ENCODE peak calls at places on chromosome X, in ten cellular contexts. E is suprapubic skin, X is breast epithelium, L is adrenal gland, P is Peyer's patch, H is testis, S is spleen, D is uterus, W is stomach, Y is upper lobe of left lung. J is an unnamed sample.

GRCh38 chrX:65516756-65517155 is 17.8 kb downstream of the LAS1L start:
- DNase-seq in S (no peak), Y (no peak), D (no peak), L (no peak), E (no peak), P (no peak), W (no peak), X (no peak), H (no peak), J (no peak)

GRCh38 chrX:66110112-66110511 is 53.9 kb upstream of the HEPH start:
- DNase-seq in L (no peak), D (no peak), X (no peak), W (no peak), P (no peak), E (no peak), S (no peak), H (no peak), Y (no peak), J (no peak)

GRCh38 chrX:107776649-107777535 is 641 bp upstream of the NCBP2L start:
- DNase-seq in S (peak; percentile 86), D (peak; percentile 80), H (peak; percentile 92), Y (no peak), X (peak; percentile 69), E (peak; percentile 89), W (peak; percentile 84), P (peak; percentile 61), L (peak; percentile 93), J (peak; percentile 62)

GRCh38 chrX:153646620-153647373 is at the start of gene DUSP9:
- DNase-seq in X (no peak), E (peak; percentile 46), P (peak; percentile 59), D (peak; percentile 13), S (peak; percentile 76), L (peak; percentile 36), H (peak; percentile 21), W (peak; percentile 36), Y (peak; percentile 86), J (no peak)

GRCh38 chrX:130091976-130092522 is 18.2 kb downstream of the ELF4 start:
- DNase-seq in D (no peak), Y (peak; percentile 71), E (no peak), H (no peak), S (peak; percentile 97), X (no peak), P (peak; percentile 69), W (peak; percentile 63), L (no peak), J (peak; percentile 50)

GRCh38 chrX:21373001-21373400 is 1.2 kb upstream of the CNKSR2 start:
- DNase-seq in Y (no peak), W (no peak), E (no peak), X (no peak), P (no peak), S (no peak), L (no peak), D (no peak), H (no peak), J (no peak)

GRCh38 chrX:93422693-93423092 is 250.7 kb downstream of the NAP1L3 start:
- DNase-seq in S (no peak), X (no peak), E (no peak), Y (no peak), D (no peak), P (no peak), H (peak; percentile 19), W (no peak), L (peak; percentile 19), J (no peak)

GRCh38 chrX:22950278-22951266 is 49.2 kb upstream of the DDX53 start:
- DNase-seq in Y (no peak), D (no peak), L (peak; percentile 78), X (no peak), S (no peak), P (no peak), W (no peak), E (no peak), H (peak; percentile 41), J (no peak)

GRCh38 chrX:98516120-98516519 is 1632.4 kb downstream of the RPA4 start:
- DNase-seq in E (no peak), L (no peak), D (no peak), H (no peak), P (no peak), X (no peak), S (no peak), Y (no peak), W (no peak), J (no peak)

GRCh38 chrX:24097741-24098140 is 43.0 kb downstream of the EIF2S3 start:
- DNase-seq in H (no peak), E (no peak), S (no peak), Y (no peak), L (no peak), D (no peak), W (no peak), P (no peak), X (no peak), J (no peak)

GRCh38 chrX:40908857-40909475 is 173.6 kb upstream of the MED14 start:
- DNase-seq in Y (no peak), E (no peak), L (no peak), W (no peak), S (no peak), D (no peak), H (no peak), P (no peak), X (no peak), J (no peak)

GRCh38 chrX:116240446-116240845 is 69.9 kb downstream of the AGTR2 start:
- DNase-seq in H (no peak), L (no peak), Y (no peak), D (no peak), W (no peak), S (no peak), X (no peak), E (no peak), P (no peak), J (no peak)

GRCh38 chrX:119757979-119758681 is at the start of gene SOWAHD:
- DNase-seq in H (peak; percentile 77), L (peak; percentile 40), P (peak; percentile 85), E (no peak), Y (peak; percentile 86), D (peak; percentile 18), W (peak; percentile 55), X (no peak), S (peak; percentile 90), J (no peak)

GRCh38 chrX:19865567-19866363 is 21.6 kb downstream of the SH3KBP1 start:
- DNase-seq in D (no peak), W (no peak), X (no peak), P (no peak), E (no peak), Y (no peak), L (no peak), S (peak; percentile 57), H (no peak), J (no peak)

GRCh38 chrX:18721683-18722499 is 14.4 kb downstream of the PPEF1 start:
- DNase-seq in E (no peak), L (no peak), Y (no peak), W (no peak), H (no peak), P (no peak), D (no peak), X (no peak), S (no peak), J (no peak)

GRCh38 chrX:42748067-42748850 is 29.7 kb downstream of the PPP1R2C start:
- DNase-seq in H (no peak), W (no peak), S (no peak), Y (no peak), D (no peak), L (peak; percentile 36), E (no peak), X (no peak), P (no peak), J (no peak)

GRCh38 chrX:45515262-45516215 is 314.9 kb upstream of the DIPK2B start:
- DNase-seq in Y (no peak), X (no peak), W (peak; percentile 42), S (no peak), H (peak; percentile 32), L (peak; percentile 89), E (peak; percentile 86), D (peak; percentile 73), P (no peak), J (no peak)

GRCh38 chrX:102720237-102721168 is at the start of gene GPRASP3:
- DNase-seq in X (peak; percentile 72), S (peak; percentile 93), P (peak; percentile 84), E (peak; percentile 77), Y (peak; percentile 90), H (peak; percentile 90), L (peak; percentile 69), D (peak; percentile 70), W (peak; percentile 78), J (no peak)
- TF ChIP-seq POLR2A in X (no peak), S (no peak), P (peak; percentile 38), E (no peak), Y (no peak), H (no peak), L (no peak), D (peak; percentile 33), W (no peak), J (no peak)

GRCh38 chrX:57821703-57822375 is 88.4 kb downstream of the ZXDA start:
- DNase-seq in H (peak; percentile 20), Y (no peak), X (no peak), S (no peak), D (no peak), L (peak; percentile 18), P (no peak), E (no peak), W (no peak), J (no peak)

GRCh38 chrX:57822398-57822797 is 87.9 kb downstream of the ZXDA start:
- DNase-seq in S (no peak), W (no peak), Y (no peak), E (no peak), X (no peak), H (no peak), P (no peak), L (no peak), D (no peak), J (no peak)

DNA sequence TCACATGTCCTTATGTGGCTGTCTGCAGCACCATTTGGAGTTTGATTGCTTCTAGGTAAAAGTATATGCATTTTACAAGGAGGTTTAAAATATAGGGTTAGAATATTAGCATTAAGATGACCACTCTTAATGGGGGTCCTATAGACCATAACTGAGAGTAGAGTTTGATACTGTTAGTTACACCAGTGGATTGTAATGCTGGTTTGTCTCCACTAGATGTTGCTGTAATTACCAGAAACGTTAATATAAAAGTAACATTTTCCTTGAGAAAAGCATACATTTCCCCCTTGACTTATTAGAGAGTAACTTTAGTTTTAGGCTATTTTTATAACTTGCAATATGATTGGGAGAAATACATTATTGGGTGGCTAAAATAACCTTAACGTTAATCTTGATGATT is 93.0 kb downstream of the ZXDA start:
- DNase-seq in P (no peak), E (no peak), W (no peak), H (no peak), L (no peak), S (no peak), Y (no peak), X (no peak), D (no peak), J (no peak)
- H3K9me3 ChIP-seq in P (no peaks in the 10 kb centered on the region), E (no peaks in the 10 kb centered on the region), W (no peaks in the 10 kb centered on the region), H (no peaks in the 10 kb centered on the region), L (no peaks in the 10 kb centered on the region), S (no peaks in the 10 kb centered on the region), Y (peaks cover 6% of the 10 kb centered on the region), X (peaks cover 7% of the 10 kb centered on the region), D (no peaks in the 10 kb centered on the region), J (no peaks in the 10 kb centered on the region)

GRCh38 chrX:7108995-7109634 is 38.4 kb upstream of the STS start:
- DNase-seq in H (no peak), Y (no peak), L (no peak), S (no peak), W (no peak), D (no peak), E (no peak), P (no peak), X (no peak), J (no peak)
- TF ChIP-seq POLR2A in H (no peak), Y (no peak), L (no peak), S (no peak), W (no peak), D (no peak), E (no peak), P (no peak), X (no peak), J (no peak)

GRCh38 chrX:15474058-15474457 is 19.1 kb downstream of the PIR start:
- DNase-seq in W (no peak), L (no peak), D (no peak), Y (no peak), P (no peak), H (no peak), E (no peak), S (no peak), X (no peak), J (no peak)
- H3K9me3 ChIP-seq in W (no peaks in the 10 kb centered on the region), L (no peaks in the 10 kb centered on the region), D (no peaks in the 10 kb centered on the region), Y (no peaks in the 10 kb centered on the region), P (no peaks in the 10 kb centered on the region), H (no peaks in the 10 kb centered on the region), E (no peaks in the 10 kb centered on the region), S (no peaks in the 10 kb centered on the region), X (no peaks in the 10 kb centered on the region), J (no peaks in the 10 kb centered on the region)

J was measured in esophagus squamous epithelium.